ENCODE peak calls at places on chromosomes 6 and 20, in five cellular contexts. Z, Q, E, G and N are unnamed samples.

GRCh38 chr6:170388113-170388512 is 81.6 kb downstream of the FAM120B start:
- DNase-seq in Z (no peak), Q (no peak), E (no peak), G (no peak), N (no peak)

GRCh38 chr6:106520711-106521367 is 108.5 kb downstream of the RTN4IP1 start:
- DNase-seq in Z (no peak), Q (no peak), E (no peak), G (no peak), N (no peak)

GRCh38 chr20:63979221-63979548 is 257 bp downstream of the SAMD10 start:
- DNase-seq in Z (no peak), Q (no peak), E (no peak), G (no peak), N (no peak)

GRCh38 chr6:19301980-19302379 is 535.2 kb upstream of the ID4 start:
- DNase-seq in Z (no peak), Q (no peak), E (no peak), G (no peak), N (no peak)

GRCh38 chr6:158653577-158654354 is 3.9 kb downstream of the SYTL3 start:
- DNase-seq in Z (no peak), Q (no peak), E (no peak), G (peak), N (no peak)

GRCh38 chr6:134636221-134636830 is 313.6 kb downstream of the ALDH8A1 start:
- DNase-seq in Z (no peak), Q (no peak), E (no peak), G (no peak), N (no peak)

GRCh38 chr6:10028202-10028601 is 386.7 kb downstream of the TFAP2A start:
- DNase-seq in Z (no peak), Q (no peak), E (no peak), G (no peak), N (no peak)

GRCh38 chr6:37100740-37101139 is 69.2 kb upstream of the PIM1 start:
- DNase-seq in Z (no peak), Q (no peak), E (no peak), G (no peak), N (no peak)

GRCh38 chr20:39853664-39854063 is 835.4 kb downstream of the MAFB start:
- DNase-seq in Z (no peak), Q (no peak), E (peak), G (no peak), N (no peak)

GRCh38 chr20:19291024-19291817 is 78.8 kb downstream of the SLC24A3 start:
- DNase-seq in Z (no peak), Q (no peak), E (no peak), G (no peak), N (no peak)

GRCh38 chr20:35111141-35111888 is 18.7 kb upstream of the TRPC4AP start:
- DNase-seq in Z (no peak), Q (no peak), E (peak), G (no peak), N (no peak)

GRCh38 chr6:33812669-33813068 is 8.9 kb upstream of the MLN start:
- DNase-seq in Z (no peak), Q (no peak), E (peak), G (no peak), N (peak)

GRCh38 chr6:9496837-9497236 is 918.0 kb downstream of the TFAP2A start:
- DNase-seq in Z (no peak), Q (no peak), E (no peak), G (no peak), N (no peak)

GRCh38 chr6:169530762-169531143 is 171.1 kb downstream of the WDR27 start:
- DNase-seq in Z (no peak), Q (no peak), E (no peak), G (no peak), N (no peak)

GRCh38 chr20:2778602-2779321 is 21.7 kb downstream of the CPXM1 start:
- DNase-seq in Z (no peak), Q (no peak), E (no peak), G (peak), N (no peak)

GRCh38 chr6:2714359-2714895 is 36.3 kb downstream of the MYLK4 start:
- DNase-seq in Z (no peak), Q (no peak), E (peak), G (no peak), N (no peak)

GRCh38 chr6:119148102-119148824 is 69.8 kb upstream of the FAM184A start:
- DNase-seq in Z (no peak), Q (peak), E (peak), G (peak), N (peak)

GRCh38 chr6:98946877-98947410 is 802 bp downstream of the FBXL4 start:
- DNase-seq in Z (no peak), Q (peak), E (peak), G (peak), N (peak)

GRCh38 chr6:146598785-146599405 is at the start of gene ADGB:
- DNase-seq in Z (no peak), Q (no peak), E (peak), G (peak), N (no peak)

GRCh38 chr20:4038047-4038459 is 22.7 kb upstream of the RNF24 start:
- DNase-seq in Z (no peak), Q (no peak), E (peak), G (peak), N (peak)

GRCh38 chr20:58069796-58070663 is 158.4 kb downstream of the ANKRD60 start:
- DNase-seq in Z (no peak), Q (no peak), E (no peak), G (no peak), N (no peak)

GRCh38 chr6:163706688-163707087 is 292.2 kb downstream of the QKI start:
- DNase-seq in Z (no peak), Q (no peak), E (no peak), G (no peak), N (no peak)

GRCh38 chr6:10472634-10473033 is 48.5 kb upstream of the GCNT2 start:
- DNase-seq in Z (no peak), Q (no peak), E (no peak), G (no peak), N (no peak)

GRCh38 chr20:64036346-64037198 is 590 bp downstream of the C20orf204 start:
- DNase-seq in Z (no peak), Q (no peak), E (no peak), G (no peak), N (no peak)

GRCh38 chr20:774016-774679 is 5.8 kb upstream of the SLC52A3 start:
- DNase-seq in Z (no peak), Q (no peak), E (no peak), G (no peak), N (no peak)

GRCh38 chr6:89254569-89254968 is 37.4 kb upstream of the GABRR1 start:
- DNase-seq in Z (no peak), Q (no peak), E (peak), G (no peak), N (no peak)

GRCh38 chr6:96878101-96878500 is 19.6 kb downstream of the NDUFAF4 start:
- DNase-seq in Z (no peak), Q (no peak), E (no peak), G (no peak), N (no peak)

GRCh38 chr6:165675120-165675519 is 12.1 kb upstream of the PDE10A start:
- DNase-seq in Z (no peak), Q (no peak), E (no peak), G (no peak), N (no peak)

GRCh38 chr6:32092760-32093497 is 16.2 kb downstream of the TNXB start:
- DNase-seq in Z (no peak), Q (no peak), E (no peak), G (no peak), N (no peak)

GRCh38 chr6:106324726-106325335 is 729 bp downstream of the ATG5 start:
- DNase-seq in Z (no peak), Q (no peak), E (peak), G (no peak), N (no peak)

GRCh38 chr6:77650098-77650663 is 2.7 kb upstream of the MEI4 start:
- DNase-seq in Z (no peak), Q (peak), E (no peak), G (peak), N (no peak)

GRCh38 chr6:158042245-158042798 is 60.7 kb downstream of the SYNJ2 start:
- DNase-seq in Z (no peak), Q (no peak), E (peak), G (no peak), N (no peak)

GRCh38 chr6:124765314-124765713 is 196.9 kb upstream of the RNF217 start:
- DNase-seq in Z (no peak), Q (no peak), E (no peak), G (no peak), N (no peak)

GRCh38 chr6:17388365-17388764 is 5.0 kb upstream of the CAP2 start:
- DNase-seq in Z (no peak), Q (no peak), E (no peak), G (no peak), N (no peak)

GRCh38 chr6:113694278-113695077 is 162.7 kb upstream of the MARCKS start:
- DNase-seq in Z (no peak), Q (no peak), E (no peak), G (no peak), N (no peak)

GRCh38 chr6:125066964-125067363 is 86.6 kb upstream of the TPD52L1 start:
- DNase-seq in Z (no peak), Q (no peak), E (no peak), G (no peak), N (no peak)